ENCODE peak calls at places on chromosomes 11 and 22, in four cellular contexts. S is tibial nerve, I is body of pancreas, G is aorta. W is an unnamed sample.

GRCh38 chr11:96307748-96308133 is 35.3 kb downstream of the MAML2 start:
- DNase-seq in S (no peak), I (no peak), G (no peak), W (no peak)

GRCh38 chr11:134655189-134655937 is 243.3 kb upstream of the B3GAT1 start:
- DNase-seq in S (no peak), I (no peak), G (no peak), W (no peak)

GRCh38 chr22:20752104-20752741 is 21.7 kb upstream of the SERPIND1 start:
- DNase-seq in S (no peak), I (no peak), G (peak; percentile 42), W (no peak)

GRCh38 chr22:25070870-25071465 is 118.5 kb downstream of the KIAA1671 start:
- DNase-seq in S (no peak), I (no peak), G (no peak), W (no peak)

GRCh38 chr11:128135451-128135850 is 451.9 kb downstream of the ETS1 start:
- DNase-seq in S (no peak), I (peak; percentile 33), G (no peak), W (no peak)

GRCh38 chr11:93852242-93852641 is 1.8 kb upstream of the VSTM5 start:
- DNase-seq in S (no peak), I (no peak), G (no peak), W (no peak)

GRCh38 chr11:57321388-57321995 is 3.3 kb downstream of the TNKS1BP1 start:
- DNase-seq in S (no peak), I (no peak), G (no peak), W (no peak)

GRCh38 chr11:2517016-2517385 is 72.2 kb downstream of the KCNQ1 start:
- DNase-seq in S (no peak), I (no peak), G (peak; percentile 63), W (no peak)

GRCh38 chr22:26536056-26536761 is 23.9 kb upstream of the TFIP11 start:
- DNase-seq in S (no peak), I (peak; percentile 71), G (no peak), W (no peak)

GRCh38 chr11:47147250-47147649 is 29.4 kb downstream of the ARFGAP2 start:
- DNase-seq in S (no peak), I (no peak), G (no peak), W (no peak)

GRCh38 chr11:46637546-46637945 is 20.2 kb downstream of the ATG13 start:
- DNase-seq in S (no peak), I (no peak), G (no peak), W (no peak)

GRCh38 chr11:67160872-67161783 is 42.1 kb downstream of the KDM2A start:
- DNase-seq in S (no peak), I (no peak), G (no peak), W (no peak)

GRCh38 chr22:44667829-44668189 is 34.2 kb upstream of the PRR5 start:
- DNase-seq in S (no peak), I (no peak), G (peak; percentile 39), W (no peak)

GRCh38 chr11:114054830-114055229 is 4.7 kb upstream of the ZBTB16 start:
- DNase-seq in S (no peak), I (no peak), G (no peak), W (no peak)

GRCh38 chr11:116986521-116987105 is 111.6 kb downstream of the SIK3 start:
- DNase-seq in S (no peak), I (peak; percentile 16), G (no peak), W (no peak)

GRCh38 chr11:93099811-93100210 is 98.0 kb downstream of the SLC36A4 start:
- DNase-seq in S (no peak), I (no peak), G (no peak), W (no peak)

GRCh38 chr11:130390071-130390758 is 38.2 kb downstream of the ADAMTS8 start:
- DNase-seq in S (no peak), I (peak; percentile 68), G (peak; percentile 36), W (no peak)

GRCh38 chr11:133311230-133311629 is 221.1 kb downstream of the OPCML start:
- DNase-seq in S (no peak), I (no peak), G (no peak), W (no peak)

GRCh38 chr11:75996523-75997272 is 181.7 kb downstream of the UVRAG start:
- DNase-seq in S (no peak), I (no peak), G (no peak), W (no peak)

GRCh38 chr11:77392842-77393241 is 81.1 kb downstream of the PAK1 start:
- DNase-seq in S (no peak), I (no peak), G (no peak), W (no peak)

GRCh38 chr11:64379160-64379559 is 20.2 kb downstream of the RPS6KA4 start:
- DNase-seq in S (no peak), I (no peak), G (no peak), W (no peak)

GRCh38 chr11:75946531-75947530 is 131.8 kb downstream of the UVRAG start:
- DNase-seq in S (no peak), I (peak; percentile 18), G (no peak), W (no peak)

GRCh38 chr11:65355013-65355775 is 643 bp downstream of the TIGD3 start:
- DNase-seq in S (no peak), I (peak; percentile 33), G (no peak), W (no peak)

GRCh38 chr11:73753938-73754337 is 6.9 kb downstream of the RAB6A start:
- DNase-seq in S (no peak), I (no peak), G (no peak), W (no peak)

GRCh38 chr11:76369406-76369805 is 11.5 kb downstream of the THAP12 start:
- DNase-seq in S (no peak), I (peak; percentile 85), G (no peak), W (no peak)

GRCh38 chr22:48434868-48435250 is 1392.8 kb downstream of the BRD1 start:
- DNase-seq in S (no peak), I (no peak), G (peak; percentile 38), W (no peak)

GRCh38 chr11:33699515-33700424 is 856 bp downstream of the C11orf91 start:
- DNase-seq in S (no peak), I (peak; percentile 27), G (no peak), W (no peak)

GRCh38 chr11:76542436-76542835 is 97.6 kb downstream of the EMSY start:
- DNase-seq in S (no peak), I (no peak), G (no peak), W (no peak)

GRCh38 chr22:41991111-41991510 is 7.5 kb upstream of the WBP2NL start:
- DNase-seq in S (no peak), I (no peak), G (peak; percentile 6), W (no peak)
- H3K27ac ChIP-seq in S (no peak overlapping the region), I (no peak overlapping the region), G (no peak overlapping the region), W (no peak overlapping the region)

GRCh38 chr11:44755553-44756505 is 29.1 kb downstream of the TSPAN18 start:
- DNase-seq in S (no peak), I (no peak), G (peak; percentile 84), W (no peak)
- H3K27ac ChIP-seq in S (no peak overlapping the region), I (no peak overlapping the region), G (no peak overlapping the region), W (peak overlapping the region; percentile 76)

DNA sequence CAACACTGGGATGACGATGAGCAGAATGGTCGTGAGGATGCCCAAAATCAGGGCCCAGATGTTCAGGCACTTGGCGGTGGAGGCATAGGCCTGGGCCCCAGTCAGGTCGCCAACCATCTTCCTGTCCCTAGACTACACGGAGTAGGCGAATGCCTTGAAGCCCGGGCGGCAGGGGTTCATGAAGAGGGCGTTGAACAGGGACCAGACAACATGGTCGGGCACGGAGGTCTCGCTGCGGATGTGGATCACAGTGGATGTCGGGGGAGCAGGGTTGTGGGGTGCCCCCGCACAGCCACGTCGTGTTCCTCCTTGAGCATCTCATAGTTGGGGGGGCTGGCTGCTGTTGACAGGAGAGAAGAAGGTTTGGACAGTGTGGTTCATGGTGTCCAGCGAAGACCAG is 9.5 kb downstream of the MYEOV start:
- DNase-seq in S (no peak), I (no peak), G (peak; percentile 73), W (no peak)
- H3K27ac ChIP-seq in S (no peak overlapping the region), I (no peak overlapping the region), G (no peak overlapping the region), W (no peak overlapping the region)

GRCh38 chr22:39940757-39941305 is 19.4 kb upstream of the TMA7B start:
- DNase-seq in S (no peak), I (no peak), G (no peak), W (no peak)
- H3K27ac ChIP-seq in S (no peak overlapping the region), I (no peak overlapping the region), G (no peak overlapping the region), W (no peak overlapping the region)

GRCh38 chr22:29093501-29093921 is 20.7 kb downstream of the KREMEN1 start:
- DNase-seq in S (no peak), I (no peak), G (no peak), W (no peak)
- H3K27ac ChIP-seq in S (peak overlapping the region; percentile 53), I (no peak overlapping the region), G (no peak overlapping the region), W (peak overlapping the region; percentile 78)

GRCh38 chr11:7668464-7668863 is 4.8 kb downstream of the CYB5R2 start:
- DNase-seq in S (no peak), I (no peak), G (no peak), W (no peak)
- H3K27ac ChIP-seq in S (peak overlapping the region; percentile 96), I (no peak overlapping the region), G (no peak overlapping the region), W (peak overlapping the region; percentile 90)

GRCh38 chr11:90705661-90706060 is 482.8 kb upstream of the CHORDC1 start:
- DNase-seq in S (no peak), I (no peak), G (no peak), W (no peak)

GRCh38 chr11:90704510-90704909 is 481.7 kb upstream of the CHORDC1 start:
- DNase-seq in S (no peak), I (no peak), G (no peak), W (no peak)

GRCh38 chr11:90698238-90698637 is 475.4 kb upstream of the CHORDC1 start:
- DNase-seq in S (no peak), I (no peak), G (no peak), W (no peak)

DNA sequence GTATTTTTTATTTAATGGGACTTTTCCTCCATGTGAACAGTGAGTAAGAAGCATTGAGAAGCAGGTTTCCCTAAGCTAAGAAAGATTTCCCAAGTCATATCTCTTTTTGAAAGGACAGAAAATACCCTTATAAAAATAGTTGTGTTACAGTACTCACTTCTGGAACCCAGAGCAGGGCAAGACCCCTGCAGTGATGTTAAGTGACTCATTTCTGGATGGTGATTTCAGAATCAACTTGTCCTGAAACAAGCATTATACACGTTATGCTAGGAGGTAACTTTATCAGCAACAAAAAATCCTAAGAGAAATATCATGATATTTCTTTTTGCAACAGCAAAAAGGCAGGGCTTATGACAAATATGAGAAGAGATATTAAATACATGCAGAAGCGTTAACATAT is 478.2 kb upstream of the CHORDC1 start:
- DNase-seq in S (no peak), I (no peak), G (no peak), W (no peak)
- H3K27ac ChIP-seq in S (no peak overlapping the region), I (no peak overlapping the region), G (no peak overlapping the region), W (no peak overlapping the region)

GRCh38 chr22:38310518-38311330 is 6.5 kb downstream of the CSNK1E start:
- DNase-seq in S (no peak), I (no peak), G (no peak), W (no peak)

GRCh38 chr22:38309614-38310517 is 7.4 kb downstream of the CSNK1E start:
- DNase-seq in S (no peak), I (no peak), G (no peak), W (no peak)

GRCh38 chr22:38313384-38313955 is 3.8 kb downstream of the CSNK1E start:
- DNase-seq in S (no peak), I (no peak), G (peak; percentile 91), W (no peak)

GRCh38 chr22:38312261-38312800 is 4.9 kb downstream of the CSNK1E start:
- DNase-seq in S (no peak), I (no peak), G (no peak), W (no peak)

DNA sequence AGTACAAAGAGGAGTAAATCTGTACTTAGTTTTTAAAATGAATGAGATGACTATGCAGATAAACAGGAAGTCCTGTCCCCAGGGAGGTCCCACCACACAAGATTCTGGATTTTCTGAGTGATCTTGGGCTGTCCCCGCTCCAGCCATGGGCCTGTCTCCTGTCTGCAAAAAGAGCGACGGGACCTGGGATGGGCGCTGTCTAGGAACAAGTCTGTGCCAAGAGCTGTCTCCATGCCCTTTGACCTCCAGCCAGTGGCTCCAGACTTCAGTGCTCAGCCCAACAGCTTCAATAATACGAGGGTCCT is 6.0 kb downstream of the CSNK1E start:
- DNase-seq in S (no peak), I (no peak), G (no peak), W (no peak)
- H3K27ac ChIP-seq in S (peak overlapping the region; percentile 100), I (no peak overlapping the region), G (peak overlapping the region; percentile 79), W (peak overlapping the region; percentile 98)

W was measured in esophagus squamous epithelium.